ENCODE peak calls at places on chromosomes 11 and 22, in eight cellular contexts. H is activated T-helper 9 cell treated with anti-CD3 and anti-CD28 coated beads, Interleukin-2, amount 50 U/mL, for 16 hours; E is stimulated activated naive CD8-positive, alpha-beta T cell treated with anti-CD3 and anti-CD28 coated beads, Interleukin-15, amount 100 ng/mL, for 72 hours; M is mammary epithelial cell; Y is T-helper 1 cell; W is kidney; N is astrocyte of the hippocampus; Z is GM10248. C is an unnamed sample.

GRCh38 chr11:87331273-87331672 is 293.5 kb downstream of the TMEM135 start:
- DNase-seq in N (no peak), H (no peak), Z (no peak), W (no peak), M (no peak), Y (no peak), E (no peak), C (no peak)

GRCh38 chr11:115500547-115501503 is 3.4 kb downstream of the CADM1 start:
- DNase-seq in N (peak; percentile 32), W (no peak), Z (no peak), Y (no peak), E (no peak), M (peak; percentile 3), H (no peak), C (no peak)

GRCh38 chr22:29093030-29093429 is 20.2 kb downstream of the KREMEN1 start:
- DNase-seq in H (no peak), M (no peak), N (no peak), W (no peak), E (no peak), Z (no peak), Y (no peak), C (no peak)

GRCh38 chr11:75337195-75337654 is 14.2 kb downstream of the ARRB1 start:
- DNase-seq in M (peak; percentile 48), Z (no peak), W (no peak), Y (no peak), N (no peak), E (no peak), H (no peak), C (no peak)

GRCh38 chr11:69301491-69302401 is 7.8 kb downstream of the MYEOV start:
- DNase-seq in E (no peak), M (peak; percentile 91), W (peak; percentile 92), Y (no peak), Z (no peak), N (peak; percentile 89), H (no peak), C (peak; percentile 83)

GRCh38 chr11:103545551-103545950 is 436.3 kb downstream of the DYNC2H1 start:
- DNase-seq in W (no peak), H (no peak), M (no peak), N (no peak), Z (no peak), E (no peak), Y (no peak), C (no peak)

GRCh38 chr11:61697093-61697492 is 16.9 kb downstream of the DAGLA start:
- DNase-seq in N (peak; percentile 81), E (no peak), Z (no peak), W (peak; percentile 91), Y (no peak), H (no peak), M (peak; percentile 87), C (no peak)

GRCh38 chr11:9748361-9748970 is 84.6 kb downstream of the SWAP70 start:
- DNase-seq in Y (peak; percentile 16), E (peak; percentile 83), Z (peak; percentile 77), W (peak; percentile 85), M (peak; percentile 68), H (peak; percentile 29), N (peak; percentile 88), C (peak; percentile 57)

GRCh38 chr11:1570896-1571759 is 943 bp downstream of the DUSP8 start:
- DNase-seq in Y (no peak), Z (no peak), N (peak; percentile 52), M (no peak), H (no peak), E (no peak), W (peak; percentile 81), C (no peak)

GRCh38 chr11:62398011-62398994 is 20.5 kb upstream of the SCGB1A1 start:
- DNase-seq in W (peak; percentile 90), N (peak; percentile 35), H (no peak), Z (no peak), M (no peak), Y (no peak), E (no peak), C (no peak)

GRCh38 chr11:34266090-34266912 is 91.5 kb downstream of the ABTB2 start:
- DNase-seq in Z (no peak), E (no peak), H (no peak), W (no peak), Y (no peak), N (peak; percentile 96), M (peak; percentile 92), C (no peak)

GRCh38 chr11:116471608-116472007 is 301.2 kb downstream of the BUD13 start:
- DNase-seq in N (peak; percentile 78), M (peak; percentile 65), Z (no peak), W (no peak), H (no peak), Y (no peak), E (no peak), C (no peak)

GRCh38 chr11:133948711-133949110 is 8.1 kb downstream of the IGSF9B start:
- DNase-seq in E (no peak), W (no peak), H (no peak), Y (no peak), N (no peak), M (no peak), Z (no peak), C (no peak)

GRCh38 chr11:81963018-81963417 is 770.6 kb downstream of the FAM181B start:
- DNase-seq in Z (peak; percentile 5), W (no peak), E (no peak), Y (no peak), H (no peak), M (no peak), N (no peak), C (no peak)

GRCh38 chr11:15468471-15468870 is 353.7 kb downstream of the INSC start:
- DNase-seq in W (no peak), N (peak; percentile 30), H (no peak), M (no peak), Z (no peak), E (no peak), Y (no peak), C (no peak)

GRCh38 chr11:26579683-26580082 is 7.6 kb upstream of the MUC15 start:
- DNase-seq in N (no peak), E (no peak), W (no peak), H (no peak), M (no peak), Y (no peak), Z (no peak), C (no peak)

GRCh38 chr11:122159173-122159701 is 43.2 kb upstream of the BLID start:
- DNase-seq in H (no peak), Y (no peak), N (peak; percentile 92), Z (no peak), W (peak; percentile 43), M (peak; percentile 52), E (no peak), C (no peak)

GRCh38 chr22:46051646-46052045 is 74.7 kb upstream of the WNT7B start:
- DNase-seq in N (no peak), E (no peak), W (peak; percentile 48), M (no peak), Z (no peak), H (no peak), Y (no peak), C (peak; percentile 3)

GRCh38 chr22:24153959-24154358 is 27.3 kb upstream of the SUSD2 start:
- DNase-seq in N (no peak), Y (no peak), W (no peak), M (no peak), E (no peak), Z (no peak), H (no peak), C (no peak)

GRCh38 chr11:115598502-115598901 is 94.3 kb upstream of the CADM1 start:
- DNase-seq in Y (no peak), M (no peak), Z (no peak), E (no peak), N (no peak), W (no peak), H (no peak), C (no peak)

GRCh38 chr22:29268511-29269229 is 602 bp downstream of the EWSR1 start:
- DNase-seq in M (peak; percentile 26), N (peak; percentile 83), Z (no peak), Y (peak; percentile 32), H (no peak), E (peak; percentile 59), W (peak; percentile 88), C (peak; percentile 60)

GRCh38 chr11:67033661-67034166 is 10.8 kb downstream of the SYT12 start:
- DNase-seq in M (peak; percentile 93), Z (no peak), W (no peak), Y (no peak), H (no peak), E (no peak), N (peak; percentile 90), C (no peak)

GRCh38 chr11:36657610-36658225 is 59.7 kb upstream of the RAG2 start:
- DNase-seq in M (no peak), N (no peak), W (no peak), H (no peak), Y (no peak), E (no peak), Z (no peak), C (no peak)

GRCh38 chr11:115931684-115932083 is 427.5 kb upstream of the CADM1 start:
- DNase-seq in E (no peak), Z (no peak), Y (no peak), W (no peak), H (no peak), N (no peak), M (no peak), C (no peak)

GRCh38 chr11:105862736-105863367 is 159.2 kb downstream of the MSANTD4 start:
- DNase-seq in H (no peak), N (peak; percentile 72), M (peak; percentile 35), Z (peak; percentile 7), E (no peak), W (no peak), Y (no peak), C (no peak)

GRCh38 chr11:77423624-77424023 is 50.3 kb downstream of the PAK1 start:
- DNase-seq in W (no peak), E (no peak), Y (no peak), Z (no peak), N (no peak), H (no peak), M (no peak), C (no peak)

GRCh38 chr22:50031189-50032091 is 18.9 kb upstream of the IL17REL start:
- DNase-seq in M (no peak), Z (no peak), H (no peak), E (no peak), W (peak; percentile 76), N (no peak), Y (no peak), C (no peak)

C was measured in transverse colon.